ENCODE peak calls at places on chromosomes 16 and 17, in ten cellular contexts. H, Y, A, R, C, O, B, F, N and V are unnamed samples.

GRCh38 chr16:67163903-67164558 is 514 bp upstream of the HSF4 start:
- DNase-seq in H (no peak), Y (no peak), A (no peak), R (no peak), C (no peak), O (no peak), B (no peak), F (no peak), N (no peak), V (no peak)

GRCh38 chr16:89325861-89326471 is 108.5 kb downstream of the ZNF778 start:
- DNase-seq in H (peak), Y (no peak), A (peak), R (no peak), C (no peak), O (peak), B (peak), F (peak), N (peak), V (peak)

GRCh38 chr17:65088621-65089385 is 32.3 kb upstream of the GNA13 start:
- DNase-seq in H (no peak), Y (no peak), A (no peak), R (no peak), C (no peak), O (no peak), B (no peak), F (no peak), N (no peak), V (no peak)

GRCh38 chr16:12063004-12063395 is 86.5 kb downstream of the SNX29 start:
- DNase-seq in H (no peak), Y (no peak), A (no peak), R (no peak), C (no peak), O (no peak), B (no peak), F (no peak), N (no peak), V (no peak)

GRCh38 chr16:82630219-82630618 is 3.5 kb downstream of the CDH13 start:
- DNase-seq in H (peak), Y (no peak), A (no peak), R (no peak), C (no peak), O (peak), B (no peak), F (no peak), N (no peak), V (no peak)

GRCh38 chr17:79783891-79784290 is 5.9 kb downstream of the CBX2 start:
- DNase-seq in H (no peak), Y (no peak), A (no peak), R (no peak), C (no peak), O (no peak), B (no peak), F (no peak), N (no peak), V (no peak)

GRCh38 chr16:17379121-17379571 is 91.6 kb downstream of the XYLT1 start:
- DNase-seq in H (peak), Y (no peak), A (no peak), R (no peak), C (no peak), O (peak), B (no peak), F (no peak), N (peak), V (peak)

GRCh38 chr17:13372432-13372831 is 229.3 kb downstream of the HS3ST3A1 start:
- DNase-seq in H (no peak), Y (no peak), A (no peak), R (no peak), C (no peak), O (no peak), B (no peak), F (no peak), N (no peak), V (no peak)

GRCh38 chr16:69848635-69849545 is 86.8 kb downstream of the WWP2 start:
- DNase-seq in H (peak), Y (no peak), A (no peak), R (no peak), C (no peak), O (peak), B (no peak), F (peak), N (no peak), V (no peak)

GRCh38 chr17:57369509-57369945 is 113.2 kb downstream of the MSI2 start:
- DNase-seq in H (peak), Y (no peak), A (no peak), R (no peak), C (no peak), O (peak), B (no peak), F (no peak), N (no peak), V (no peak)

GRCh38 chr17:55416470-55417052 is 5.1 kb downstream of the MMD start:
- DNase-seq in H (no peak), Y (no peak), A (no peak), R (no peak), C (no peak), O (no peak), B (no peak), F (no peak), N (no peak), V (no peak)

GRCh38 chr16:77422196-77422784 is 12.5 kb downstream of the ADAMTS18 start:
- DNase-seq in H (no peak), Y (no peak), A (no peak), R (no peak), C (no peak), O (no peak), B (no peak), F (no peak), N (no peak), V (no peak)

GRCh38 chr17:82690786-82691489 is 7.6 kb downstream of the RAB40B start:
- DNase-seq in H (no peak), Y (no peak), A (no peak), R (no peak), C (no peak), O (no peak), B (no peak), F (no peak), N (no peak), V (no peak)

GRCh38 chr17:38667099-38667786 is 7.5 kb downstream of the EPOP start:
- DNase-seq in H (peak), Y (peak), A (peak), R (peak), C (peak), O (peak), B (peak), F (peak), N (peak), V (peak)

GRCh38 chr17:21275579-21276339 is 8.8 kb upstream of the MAP2K3 start:
- DNase-seq in H (peak), Y (peak), A (peak), R (peak), C (peak), O (peak), B (peak), F (peak), N (peak), V (peak)

GRCh38 chr17:78683031-78683961 is 98.8 kb downstream of the CYTH1 start:
- DNase-seq in H (no peak), Y (no peak), A (no peak), R (no peak), C (no peak), O (no peak), B (no peak), F (no peak), N (no peak), V (no peak)